ENCODE peak calls at places on chromosomes 2 and 18, in eight cellular contexts. One of them, this sample, is unnamed.

GRCh38 chr18:4119127-4119648 is 335.9 kb downstream of the DLGAP1 start:
- DNase-seq in choroid plexus epithelial cell: no peak
- DNase-seq in Peyer's patch: no peak
- DNase-seq in NB4: no peak
- DNase-seq in effector memory CD4-positive, alpha-beta T cell: no peak
- DNase-seq in lower leg skin: no peak
- DNase-seq in transverse colon: no peak
- DNase-seq in cardiac muscle cell: no peak
- DNase-seq in this sample: no peak

GRCh38 chr2:2830576-2830975 is 499.5 kb upstream of the MYT1L start:
- DNase-seq in cardiac muscle cell: no peak
- DNase-seq in choroid plexus epithelial cell: no peak
- DNase-seq in NB4: no peak
- DNase-seq in Peyer's patch: no peak
- DNase-seq in effector memory CD4-positive, alpha-beta T cell: no peak
- DNase-seq in lower leg skin: no peak
- DNase-seq in transverse colon: no peak
- DNase-seq in this sample: no peak

GRCh38 chr2:106156305-106157288 is 37.5 kb downstream of the UXS1 start:
- DNase-seq in lower leg skin: no peak
- DNase-seq in NB4: peak; percentile 17
- DNase-seq in cardiac muscle cell: no peak
- DNase-seq in Peyer's patch: no peak
- DNase-seq in choroid plexus epithelial cell: peak; percentile 38
- DNase-seq in transverse colon: no peak
- DNase-seq in effector memory CD4-positive, alpha-beta T cell: no peak
- DNase-seq in this sample: no peak

GRCh38 chr18:50311573-50312106 is 24.1 kb upstream of the CXXC1 start:
- DNase-seq in cardiac muscle cell: no peak
- DNase-seq in NB4: peak; percentile 25
- DNase-seq in choroid plexus epithelial cell: no peak
- DNase-seq in lower leg skin: no peak
- DNase-seq in Peyer's patch: no peak
- DNase-seq in transverse colon: no peak
- DNase-seq in effector memory CD4-positive, alpha-beta T cell: no peak
- DNase-seq in this sample: no peak

GRCh38 chr2:60530660-60531276 is 22.7 kb downstream of the BCL11A start:
- DNase-seq in Peyer's patch: peak; percentile 86
- DNase-seq in lower leg skin: no peak
- DNase-seq in NB4: peak; percentile 83
- DNase-seq in transverse colon: peak; percentile 90
- DNase-seq in effector memory CD4-positive, alpha-beta T cell: no peak
- DNase-seq in choroid plexus epithelial cell: peak; percentile 53
- DNase-seq in cardiac muscle cell: peak; percentile 91
- DNase-seq in this sample: no peak

GRCh38 chr2:191521608-191522208 is 156.2 kb upstream of the NABP1 start:
- DNase-seq in choroid plexus epithelial cell: peak; percentile 65
- DNase-seq in lower leg skin: no peak
- DNase-seq in NB4: peak; percentile 42
- DNase-seq in transverse colon: no peak
- DNase-seq in effector memory CD4-positive, alpha-beta T cell: no peak
- DNase-seq in Peyer's patch: no peak
- DNase-seq in cardiac muscle cell: peak; percentile 32
- DNase-seq in this sample: no peak

GRCh38 chr2:187867165-187867564 is 312.9 kb upstream of the TFPI start:
- DNase-seq in effector memory CD4-positive, alpha-beta T cell: no peak
- DNase-seq in transverse colon: no peak
- DNase-seq in Peyer's patch: no peak
- DNase-seq in lower leg skin: no peak
- DNase-seq in NB4: no peak
- DNase-seq in cardiac muscle cell: no peak
- DNase-seq in choroid plexus epithelial cell: no peak
- DNase-seq in this sample: no peak

GRCh38 chr18:69400976-69401474 is 337 bp downstream of the DOK6 start:
- DNase-seq in transverse colon: peak; percentile 7
- DNase-seq in effector memory CD4-positive, alpha-beta T cell: no peak
- DNase-seq in NB4: no peak
- DNase-seq in choroid plexus epithelial cell: peak; percentile 46
- DNase-seq in cardiac muscle cell: peak; percentile 78
- DNase-seq in lower leg skin: no peak
- DNase-seq in Peyer's patch: no peak
- DNase-seq in this sample: no peak

GRCh38 chr2:145846986-145847385 is 1327.1 kb upstream of the ZEB2 start:
- DNase-seq in transverse colon: no peak
- DNase-seq in effector memory CD4-positive, alpha-beta T cell: no peak
- DNase-seq in cardiac muscle cell: no peak
- DNase-seq in lower leg skin: no peak
- DNase-seq in NB4: no peak
- DNase-seq in Peyer's patch: no peak
- DNase-seq in choroid plexus epithelial cell: peak; percentile 31
- DNase-seq in this sample: no peak

GRCh38 chr2:138819964-138820363 is 39.8 kb upstream of the NXPH2 start:
- DNase-seq in Peyer's patch: no peak
- DNase-seq in choroid plexus epithelial cell: no peak
- DNase-seq in effector memory CD4-positive, alpha-beta T cell: no peak
- DNase-seq in transverse colon: no peak
- DNase-seq in lower leg skin: no peak
- DNase-seq in cardiac muscle cell: no peak
- DNase-seq in NB4: no peak
- DNase-seq in this sample: no peak

GRCh38 chr2:43129676-43130547 is 96.5 kb downstream of the ZFP36L2 start:
- DNase-seq in choroid plexus epithelial cell: no peak
- DNase-seq in effector memory CD4-positive, alpha-beta T cell: peak; percentile 37
- DNase-seq in lower leg skin: peak; percentile 58
- DNase-seq in NB4: peak; percentile 91
- DNase-seq in transverse colon: peak; percentile 60
- DNase-seq in cardiac muscle cell: no peak
- DNase-seq in Peyer's patch: peak; percentile 54
- DNase-seq in this sample: no peak

GRCh38 chr2:151766421-151767153 is 32.3 kb upstream of the NEB start:
- DNase-seq in effector memory CD4-positive, alpha-beta T cell: no peak
- DNase-seq in transverse colon: no peak
- DNase-seq in NB4: peak; percentile 9
- DNase-seq in Peyer's patch: no peak
- DNase-seq in choroid plexus epithelial cell: peak; percentile 25
- DNase-seq in lower leg skin: no peak
- DNase-seq in cardiac muscle cell: no peak
- DNase-seq in this sample: no peak

GRCh38 chr2:168793596-168793995 is 8.8 kb upstream of the NOSTRIN start:
- DNase-seq in choroid plexus epithelial cell: peak; percentile 31
- DNase-seq in effector memory CD4-positive, alpha-beta T cell: no peak
- DNase-seq in Peyer's patch: no peak
- DNase-seq in lower leg skin: no peak
- DNase-seq in cardiac muscle cell: no peak
- DNase-seq in NB4: no peak
- DNase-seq in transverse colon: no peak
- DNase-seq in this sample: no peak

GRCh38 chr18:23573948-23574431 is 12.3 kb downstream of the NPC1 start:
- DNase-seq in lower leg skin: no peak
- DNase-seq in transverse colon: no peak
- DNase-seq in NB4: no peak
- DNase-seq in Peyer's patch: no peak
- DNase-seq in cardiac muscle cell: no peak
- DNase-seq in choroid plexus epithelial cell: peak; percentile 92
- DNase-seq in effector memory CD4-positive, alpha-beta T cell: peak; percentile 22
- DNase-seq in this sample: no peak

GRCh38 chr2:166138144-166138543 is 10.3 kb upstream of the SCN1A start:
- DNase-seq in lower leg skin: no peak
- DNase-seq in effector memory CD4-positive, alpha-beta T cell: no peak
- DNase-seq in cardiac muscle cell: no peak
- DNase-seq in transverse colon: no peak
- DNase-seq in Peyer's patch: no peak
- DNase-seq in choroid plexus epithelial cell: no peak
- DNase-seq in NB4: no peak
- DNase-seq in this sample: no peak

GRCh38 chr2:30400151-30400954 is 46.7 kb upstream of the LCLAT1 start:
- DNase-seq in cardiac muscle cell: no peak
- DNase-seq in transverse colon: no peak
- DNase-seq in lower leg skin: no peak
- DNase-seq in choroid plexus epithelial cell: no peak
- DNase-seq in NB4: no peak
- DNase-seq in Peyer's patch: no peak
- DNase-seq in effector memory CD4-positive, alpha-beta T cell: no peak
- DNase-seq in this sample: no peak

GRCh38 chr2:18118703-18119102 is 240.2 kb downstream of the KCNS3 start:
- DNase-seq in transverse colon: no peak
- DNase-seq in effector memory CD4-positive, alpha-beta T cell: no peak
- DNase-seq in cardiac muscle cell: no peak
- DNase-seq in choroid plexus epithelial cell: peak; percentile 17
- DNase-seq in Peyer's patch: no peak
- DNase-seq in NB4: no peak
- DNase-seq in lower leg skin: no peak
- DNase-seq in this sample: peak; percentile 41

GRCh38 chr2:232563580-232563979 is 13.1 kb downstream of the EIF4E2 start:
- DNase-seq in choroid plexus epithelial cell: peak; percentile 38
- DNase-seq in effector memory CD4-positive, alpha-beta T cell: no peak
- DNase-seq in cardiac muscle cell: no peak
- DNase-seq in transverse colon: no peak
- DNase-seq in lower leg skin: no peak
- DNase-seq in Peyer's patch: no peak
- DNase-seq in NB4: no peak
- DNase-seq in this sample: no peak

GRCh38 chr2:196205891-196206408 is 34.6 kb upstream of the STK17B start:
- DNase-seq in transverse colon: no peak
- DNase-seq in choroid plexus epithelial cell: peak; percentile 23
- DNase-seq in effector memory CD4-positive, alpha-beta T cell: no peak
- DNase-seq in Peyer's patch: no peak
- DNase-seq in cardiac muscle cell: no peak
- DNase-seq in NB4: peak; percentile 62
- DNase-seq in lower leg skin: peak; percentile 73
- DNase-seq in this sample: peak; percentile 90

GRCh38 chr2:188610827-188611226 is 319.2 kb downstream of the GULP1 start:
- DNase-seq in cardiac muscle cell: no peak
- DNase-seq in effector memory CD4-positive, alpha-beta T cell: no peak
- DNase-seq in Peyer's patch: no peak
- DNase-seq in lower leg skin: no peak
- DNase-seq in transverse colon: no peak
- DNase-seq in NB4: peak; percentile 5
- DNase-seq in choroid plexus epithelial cell: peak; percentile 62
- DNase-seq in this sample: no peak

GRCh38 chr2:129061079-129061785 is 742.6 kb upstream of the HS6ST1 start:
- DNase-seq in lower leg skin: no peak
- DNase-seq in effector memory CD4-positive, alpha-beta T cell: no peak
- DNase-seq in choroid plexus epithelial cell: peak; percentile 33
- DNase-seq in Peyer's patch: no peak
- DNase-seq in transverse colon: no peak
- DNase-seq in NB4: peak; percentile 85
- DNase-seq in cardiac muscle cell: no peak
- DNase-seq in this sample: no peak

GRCh38 chr2:120684225-120684624 is 51.4 kb upstream of the GLI2 start:
- DNase-seq in choroid plexus epithelial cell: no peak
- DNase-seq in cardiac muscle cell: no peak
- DNase-seq in NB4: no peak
- DNase-seq in Peyer's patch: no peak
- DNase-seq in effector memory CD4-positive, alpha-beta T cell: no peak
- DNase-seq in transverse colon: no peak
- DNase-seq in lower leg skin: no peak
- DNase-seq in this sample: peak; percentile 38

GRCh38 chr2:219562049-219563020 is 9.0 kb downstream of the OBSL1 start:
- DNase-seq in Peyer's patch: no peak
- DNase-seq in choroid plexus epithelial cell: no peak
- DNase-seq in NB4: no peak
- DNase-seq in transverse colon: no peak
- DNase-seq in effector memory CD4-positive, alpha-beta T cell: no peak
- DNase-seq in lower leg skin: no peak
- DNase-seq in cardiac muscle cell: no peak
- DNase-seq in this sample: no peak

DNA sequence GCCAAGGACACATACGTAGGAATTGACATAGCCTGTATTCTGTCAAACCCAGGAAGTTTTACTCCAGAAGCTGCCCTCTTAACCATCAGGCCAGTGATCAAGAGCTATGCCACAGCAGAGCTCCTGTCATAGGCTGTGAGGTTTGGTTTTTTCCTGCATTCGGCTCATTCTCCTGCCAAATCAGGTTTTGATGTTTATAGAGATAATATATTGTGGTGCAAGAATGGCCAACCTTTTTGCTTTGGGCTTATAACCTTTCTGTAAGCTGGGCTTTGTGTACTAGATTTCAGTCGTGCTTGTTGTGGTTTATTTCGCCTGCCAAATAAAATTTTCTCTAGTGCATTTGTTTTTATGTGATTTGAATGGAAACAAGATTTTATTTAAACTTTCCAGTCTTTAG is 2.4 kb downstream of the KDM3A start:
- DNase-seq in NB4: no peak
- DNase-seq in effector memory CD4-positive, alpha-beta T cell: no peak
- DNase-seq in lower leg skin: no peak
- DNase-seq in transverse colon: no peak
- DNase-seq in cardiac muscle cell: no peak
- DNase-seq in Peyer's patch: no peak
- DNase-seq in choroid plexus epithelial cell: no peak
- DNase-seq in this sample: no peak
- H3K4me3 ChIP-seq in NB4: peak overlapping the region; percentile 75
- H3K4me3 ChIP-seq in effector memory CD4-positive, alpha-beta T cell: peak overlapping the region; percentile 64
- H3K4me3 ChIP-seq in lower leg skin: no peak overlapping the region
- H3K4me3 ChIP-seq in transverse colon: no peak overlapping the region
- H3K4me3 ChIP-seq in cardiac muscle cell: peak overlapping the region; percentile 74
- H3K4me3 ChIP-seq in Peyer's patch: peak overlapping the region; percentile 88
- H3K4me3 ChIP-seq in choroid plexus epithelial cell: no peak overlapping the region
- H3K4me3 ChIP-seq in this sample: no peak overlapping the region

DNA sequence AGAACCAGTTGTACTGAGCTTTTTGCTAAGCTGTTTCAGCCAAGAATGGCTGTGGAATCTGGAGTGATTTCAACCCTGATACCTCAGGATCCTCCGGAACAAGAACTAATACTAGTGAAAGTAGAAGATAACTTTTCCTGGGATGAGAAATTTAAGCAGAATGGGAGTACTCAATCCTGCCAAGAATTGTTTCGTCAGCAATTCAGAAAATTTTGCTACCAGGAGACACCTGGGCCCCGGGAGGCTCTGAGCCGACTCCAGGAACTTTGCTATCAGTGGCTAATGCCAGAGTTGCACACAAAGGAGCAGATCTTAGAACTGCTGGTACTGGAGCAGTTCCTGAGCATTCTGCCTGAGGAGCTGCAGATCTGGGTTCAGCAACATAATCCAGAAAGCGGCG is 1.6 kb downstream of the ZNF397 start:
- DNase-seq in Peyer's patch: no peak
- DNase-seq in lower leg skin: no peak
- DNase-seq in choroid plexus epithelial cell: no peak
- DNase-seq in cardiac muscle cell: no peak
- DNase-seq in effector memory CD4-positive, alpha-beta T cell: no peak
- DNase-seq in NB4: no peak
- DNase-seq in transverse colon: no peak
- DNase-seq in this sample: no peak
- H3K4me3 ChIP-seq in Peyer's patch: no peak overlapping the region
- H3K4me3 ChIP-seq in lower leg skin: no peak overlapping the region
- H3K4me3 ChIP-seq in choroid plexus epithelial cell: no peak overlapping the region
- H3K4me3 ChIP-seq in cardiac muscle cell: peak overlapping the region; percentile 84
- H3K4me3 ChIP-seq in effector memory CD4-positive, alpha-beta T cell: no peak overlapping the region
- H3K4me3 ChIP-seq in NB4: no peak overlapping the region
- H3K4me3 ChIP-seq in transverse colon: no peak overlapping the region
- H3K4me3 ChIP-seq in this sample: no peak overlapping the region

GRCh38 chr2:174327958-174328308 is 6.8 kb upstream of the SP9 start:
- DNase-seq in choroid plexus epithelial cell: no peak
- DNase-seq in effector memory CD4-positive, alpha-beta T cell: no peak
- DNase-seq in transverse colon: no peak
- DNase-seq in lower leg skin: no peak
- DNase-seq in NB4: no peak
- DNase-seq in cardiac muscle cell: no peak
- DNase-seq in Peyer's patch: no peak
- DNase-seq in this sample: no peak
- H3K4me3 ChIP-seq in choroid plexus epithelial cell: no peak overlapping the region
- H3K4me3 ChIP-seq in effector memory CD4-positive, alpha-beta T cell: no peak overlapping the region
- H3K4me3 ChIP-seq in transverse colon: no peak overlapping the region
- H3K4me3 ChIP-seq in lower leg skin: no peak overlapping the region
- H3K4me3 ChIP-seq in NB4: no peak overlapping the region
- H3K4me3 ChIP-seq in cardiac muscle cell: no peak overlapping the region
- H3K4me3 ChIP-seq in Peyer's patch: no peak overlapping the region
- H3K4me3 ChIP-seq in this sample: peak overlapping the region; percentile 63

GRCh38 chr18:63683152-63683551 is 19.6 kb upstream of the SERPINB11 start:
- DNase-seq in effector memory CD4-positive, alpha-beta T cell: no peak
- DNase-seq in Peyer's patch: no peak
- DNase-seq in lower leg skin: no peak
- DNase-seq in NB4: no peak
- DNase-seq in cardiac muscle cell: peak; percentile 14
- DNase-seq in transverse colon: no peak
- DNase-seq in choroid plexus epithelial cell: peak; percentile 96
- DNase-seq in this sample: peak; percentile 97
- H3K4me3 ChIP-seq in effector memory CD4-positive, alpha-beta T cell: no peak overlapping the region
- H3K4me3 ChIP-seq in Peyer's patch: no peak overlapping the region
- H3K4me3 ChIP-seq in lower leg skin: no peak overlapping the region
- H3K4me3 ChIP-seq in NB4: no peak overlapping the region
- H3K4me3 ChIP-seq in cardiac muscle cell: no peak overlapping the region
- H3K4me3 ChIP-seq in transverse colon: no peak overlapping the region
- H3K4me3 ChIP-seq in choroid plexus epithelial cell: no peak overlapping the region
- H3K4me3 ChIP-seq in this sample: no peak overlapping the region